ENCODE peak calls at places on chromosomes 2 and 18, in nine cellular contexts. X is K562, J is heart left ventricle, T is ovary, V is Peyer's patch, G is A549, O is spleen, A is IMR-90, Y is HCT116. N is an unnamed sample.

GRCh38 chr2:58055027-58055786 is 8.6 kb downstream of the VRK2 start:
- DNase-seq in G (no peak), T (no peak), J (no peak), O (no peak), Y (no peak), A (no peak), X (no peak), V (no peak), N (no peak)

GRCh38 chr2:50116611-50117010 is 915.3 kb downstream of the NRXN1 start:
- DNase-seq in J (no peak), T (no peak), G (no peak), V (no peak), X (no peak), Y (no peak), A (no peak), O (no peak), N (no peak)

GRCh38 chr2:199085201-199085750 is 372.5 kb downstream of the SATB2 start:
- DNase-seq in J (no peak), Y (no peak), X (no peak), G (no peak), V (no peak), A (no peak), T (no peak), O (no peak), N (no peak)

GRCh38 chr2:237156131-237156856 is 70.6 kb downstream of the COPS8 start:
- DNase-seq in Y (no peak), O (peak), V (no peak), X (no peak), A (peak), T (peak), G (no peak), J (peak), N (no peak)

GRCh38 chr18:63162271-63163014 is 157.1 kb downstream of the BCL2 start:
- DNase-seq in J (no peak), Y (no peak), G (no peak), X (no peak), O (peak), T (no peak), V (peak), A (peak), N (peak)

GRCh38 chr2:217108086-217108485 is 248.2 kb upstream of the TNP1 start:
- DNase-seq in G (no peak), T (no peak), V (no peak), X (no peak), J (no peak), Y (no peak), O (no peak), A (no peak), N (no peak)

GRCh38 chr18:57242285-57242684 is 95.4 kb downstream of the BOD1L2 start:
- DNase-seq in X (no peak), A (no peak), T (no peak), G (no peak), V (no peak), J (no peak), Y (no peak), O (no peak), N (no peak)

GRCh38 chr2:65093211-65093610 is 36.7 kb downstream of the RAB1A start:
- DNase-seq in V (no peak), X (no peak), O (no peak), Y (no peak), J (no peak), T (no peak), G (no peak), A (no peak), N (no peak)

GRCh38 chr2:48398285-48399135 is 131.4 kb upstream of the STON1 start:
- DNase-seq in X (peak), Y (no peak), T (no peak), G (no peak), O (no peak), V (no peak), A (no peak), J (no peak), N (no peak)

GRCh38 chr18:77495982-77496690 is 246.5 kb downstream of the GALR1 start:
- DNase-seq in V (no peak), J (no peak), T (no peak), Y (no peak), X (no peak), G (no peak), A (no peak), O (no peak), N (no peak)

GRCh38 chr18:46062781-46063180 is 9.3 kb downstream of the PSTPIP2 start:
- DNase-seq in O (peak), J (no peak), Y (no peak), V (no peak), G (no peak), X (no peak), T (no peak), A (no peak), N (no peak)

GRCh38 chr2:30708491-30709290 is 98.6 kb downstream of the CAPN13 start:
- DNase-seq in V (peak), O (no peak), X (peak), A (peak), T (no peak), J (peak), G (peak), Y (no peak), N (no peak)

GRCh38 chr2:60516383-60516811 is 37.1 kb downstream of the BCL11A start:
- DNase-seq in Y (no peak), T (no peak), O (no peak), X (no peak), J (no peak), G (no peak), V (no peak), A (peak), N (no peak)

GRCh38 chr2:25912851-25913695 is 34.8 kb upstream of the ASXL2 start:
- DNase-seq in G (no peak), V (no peak), T (no peak), J (no peak), A (peak), X (no peak), Y (no peak), O (no peak), N (no peak)

GRCh38 chr18:5772706-5773105 is 122.6 kb downstream of the TMEM200C start:
- DNase-seq in X (no peak), A (no peak), O (no peak), J (no peak), Y (no peak), V (no peak), G (no peak), T (no peak), N (no peak)

GRCh38 chr18:34978533-34978893 is 62.7 kb upstream of the MAPRE2 start:
- DNase-seq in G (no peak), Y (no peak), T (no peak), A (no peak), X (no peak), O (no peak), J (no peak), V (no peak), N (no peak)

DNA sequence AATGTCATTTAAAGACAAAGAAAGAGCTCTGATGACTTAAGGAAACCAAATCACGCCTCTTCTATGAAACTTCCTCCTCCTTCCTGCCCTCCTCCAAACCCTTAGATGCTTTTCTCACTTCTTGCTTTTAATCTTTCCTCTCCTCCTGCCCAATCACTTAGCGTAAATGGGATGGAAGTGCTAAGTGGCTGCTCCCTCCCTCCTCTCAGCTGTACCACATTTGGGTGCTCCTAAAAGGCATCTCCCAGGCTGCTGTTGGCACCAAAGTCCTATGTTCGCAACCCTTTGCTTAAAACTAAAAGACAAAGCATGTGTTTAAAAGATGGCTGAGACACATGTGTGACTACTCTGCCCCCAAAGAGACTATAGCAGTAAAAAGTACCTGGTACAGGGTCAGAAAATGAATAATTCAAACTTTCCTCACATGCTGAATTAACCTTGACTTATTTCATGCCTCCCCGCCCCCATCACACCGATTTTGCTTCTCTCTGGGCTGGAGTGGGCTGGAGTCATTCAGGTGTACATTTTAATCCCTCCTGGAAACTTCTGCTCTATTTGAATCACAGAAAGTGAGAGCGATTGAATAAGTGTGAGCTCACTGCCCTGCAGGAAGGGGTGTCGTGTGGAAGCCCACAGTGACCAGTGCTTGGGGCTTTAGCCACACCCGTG is 59.2 kb upstream of the KLF7 start:
- DNase-seq in X (no peak), T (no peak), V (no peak), Y (no peak), J (no peak), A (no peak), O (no peak), G (no peak), N (no peak)
- TF ChIP-seq POLR2A in X (no peak), T (no peak), V (no peak), Y (no peak), J (no peak), A (no peak), O (no peak), G (no peak), N (no peak)

GRCh38 chr2:11022874-11023273 is 111.1 kb downstream of the KCNF1 start:
- DNase-seq in Y (peak), X (no peak), T (no peak), V (no peak), A (no peak), J (no peak), O (no peak), G (no peak), N (no peak)

GRCh38 chr2:11022064-11022463 is 110.3 kb downstream of the KCNF1 start:
- DNase-seq in O (no peak), T (no peak), G (no peak), Y (no peak), A (no peak), J (no peak), X (no peak), V (no peak), N (no peak)

GRCh38 chr2:11024687-11025086 is 113.0 kb downstream of the KCNF1 start:
- DNase-seq in X (no peak), O (no peak), T (no peak), Y (no peak), A (no peak), J (no peak), G (no peak), V (no peak), N (no peak)

GRCh38 chr2:11023326-11024009 is 111.7 kb downstream of the KCNF1 start:
- DNase-seq in V (no peak), X (no peak), Y (no peak), T (no peak), O (no peak), J (no peak), G (no peak), A (no peak), N (no peak)

GRCh38 chr2:11024010-11024615 is 112.4 kb downstream of the KCNF1 start:
- DNase-seq in O (no peak), T (peak), G (no peak), V (no peak), J (no peak), A (no peak), X (no peak), Y (no peak), N (no peak)
- TF ChIP-seq POLR2A in O (no peak), T (no peak), G (no peak), V (no peak), J (no peak), A (no peak), X (no peak), Y (no peak), N (no peak)

GRCh38 chr2:28419705-28420270 is 27.1 kb downstream of the FOSL2 start:
- DNase-seq in X (no peak), T (no peak), J (no peak), G (no peak), A (peak), Y (no peak), V (no peak), O (no peak), N (no peak)
- TF ChIP-seq POLR2A in X (no peak), T (no peak), J (no peak), G (no peak), A (no peak), Y (no peak), V (no peak), O (no peak), N (no peak)

GRCh38 chr2:68062680-68063387 is at the start of gene C1D:
- DNase-seq in V (peak), J (peak), X (peak), O (peak), T (peak), G (peak), Y (peak), A (peak), N (peak)
- TF ChIP-seq POLR2A in V (peak), J (no peak), X (peak), O (no peak), T (peak), G (peak), Y (peak), A (peak), N (peak)

GRCh38 chr18:22347624-22348511 is 69.8 kb downstream of the CTAGE1 start:
- DNase-seq in G (no peak), A (peak), T (peak), Y (no peak), V (no peak), O (no peak), J (peak), X (no peak), N (no peak)

GRCh38 chr18:22348521-22349316 is 69.0 kb downstream of the CTAGE1 start:
- DNase-seq in Y (no peak), J (peak), X (no peak), V (peak), O (peak), G (no peak), T (peak), A (peak), N (no peak)

GRCh38 chr18:22346342-22346967 is 71.3 kb downstream of the CTAGE1 start:
- DNase-seq in X (no peak), Y (no peak), J (peak), T (peak), V (peak), O (no peak), G (no peak), A (peak), N (no peak)

GRCh38 chr18:22345733-22346132 is 72.0 kb downstream of the CTAGE1 start:
- DNase-seq in Y (no peak), X (no peak), O (no peak), T (peak), J (peak), A (peak), G (no peak), V (no peak), N (no peak)

GRCh38 chr18:22346968-22347611 is 70.6 kb downstream of the CTAGE1 start:
- DNase-seq in A (peak), X (no peak), O (peak), Y (no peak), V (peak), J (peak), T (peak), G (no peak), N (no peak)
- TF ChIP-seq POLR2A in A (no peak), X (no peak), O (no peak), Y (no peak), V (peak), J (no peak), T (peak), G (no peak), N (no peak)

DNA sequence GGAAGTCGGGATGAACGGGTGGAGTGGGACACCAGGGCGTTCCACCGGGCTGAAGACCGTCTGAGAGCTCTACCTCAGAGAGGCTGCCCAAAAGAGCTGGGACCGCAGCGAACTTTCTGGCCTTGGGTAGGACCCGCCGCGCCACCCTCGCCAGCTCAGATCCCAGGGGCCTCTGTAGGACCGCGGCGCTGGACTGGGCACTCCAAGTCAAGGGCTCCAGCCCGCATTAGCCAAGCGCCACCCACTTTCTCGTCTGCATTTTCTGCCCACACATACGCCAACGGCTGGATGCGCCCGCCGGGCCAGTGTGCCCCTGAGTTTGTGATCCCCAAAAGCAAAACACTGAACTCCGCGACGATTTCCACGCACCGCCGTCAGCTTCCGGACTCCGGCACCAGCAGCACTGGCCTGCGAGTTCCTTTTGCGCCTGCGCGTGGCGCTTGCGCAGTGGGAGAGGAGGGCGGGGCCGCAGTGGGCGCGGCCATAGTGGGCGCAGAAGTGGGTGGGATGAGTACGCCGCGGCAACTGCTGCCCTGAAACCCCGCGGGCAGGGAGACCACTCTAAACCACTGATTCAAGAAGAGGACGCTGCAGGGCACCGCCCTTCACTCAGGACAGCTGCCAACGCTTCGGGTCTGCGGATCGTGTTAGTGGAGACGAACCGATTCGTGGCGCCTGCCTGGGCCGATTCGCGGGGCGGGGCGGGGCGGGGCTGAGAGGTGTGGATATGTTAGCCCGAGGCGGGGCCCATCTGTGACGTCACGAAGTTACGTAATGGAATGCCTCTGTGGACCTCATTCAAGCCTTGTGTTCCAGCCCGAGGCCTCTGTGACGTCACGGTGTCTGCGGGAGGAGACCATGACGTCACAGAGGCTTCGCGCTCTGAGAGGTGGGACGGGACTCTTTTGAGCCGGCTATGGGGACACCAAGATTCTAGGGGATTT is 10.5 kb downstream of the OSR1 start:
- DNase-seq in V (peak), O (peak), A (peak), G (peak), X (peak), Y (peak), J (peak), T (peak), N (peak)
- TF ChIP-seq POLR2A in V (peak), O (peak), A (peak), G (peak), X (peak), Y (peak), J (peak), T (peak), N (peak)

GRCh38 chr2:43179947-43180346 is 46.5 kb downstream of the ZFP36L2 start:
- DNase-seq in V (no peak), J (no peak), Y (no peak), G (no peak), T (no peak), A (no peak), X (no peak), O (no peak), N (no peak)

GRCh38 chr2:43180901-43181300 is 45.5 kb downstream of the ZFP36L2 start:
- DNase-seq in X (no peak), Y (no peak), O (no peak), T (no peak), G (no peak), J (no peak), V (no peak), A (no peak), N (no peak)

GRCh38 chr2:43178055-43178598 is 48.3 kb downstream of the ZFP36L2 start:
- DNase-seq in O (no peak), A (no peak), X (peak), Y (no peak), G (no peak), V (no peak), J (no peak), T (peak), N (no peak)

GRCh38 chr2:43176449-43176848 is 50.0 kb downstream of the ZFP36L2 start:
- DNase-seq in G (no peak), X (no peak), O (no peak), A (no peak), V (no peak), Y (no peak), T (no peak), J (no peak), N (no peak)

GRCh38 chr2:43178602-43179542 is 47.5 kb downstream of the ZFP36L2 start:
- DNase-seq in T (peak), X (peak), O (peak), G (peak), Y (peak), J (peak), V (peak), A (peak), N (no peak)
- TF ChIP-seq POLR2A in T (peak), X (peak), O (no peak), G (no peak), Y (no peak), J (no peak), V (no peak), A (no peak), N (no peak)

GRCh38 chr2:219452361-219453317 is 18.0 kb downstream of the SPEG start:
- DNase-seq in O (no peak), A (peak), V (no peak), G (no peak), J (peak), T (peak), Y (peak), X (peak), N (no peak)
- TF ChIP-seq POLR2A in O (no peak), A (no peak), V (no peak), G (no peak), J (no peak), T (no peak), Y (no peak), X (no peak), N (no peak)

GRCh38 chr2:150466770-150467640 is 20.5 kb downstream of the RND3 start:
- DNase-seq in X (no peak), V (no peak), J (no peak), O (no peak), A (peak), G (no peak), T (no peak), Y (no peak), N (no peak)
- TF ChIP-seq POLR2A in X (no peak), V (no peak), J (no peak), O (no peak), A (peak), G (no peak), T (no peak), Y (no peak), N (no peak)